ENCODE peak calls at places on chromosomes 1 and 21, in seven cellular contexts. T is myocyte, B is cardiac fibroblast, Q is iPS DF 6.9, V is fibroblast of the aortic adventitia, A is T47D, H is gastrocnemius medialis. E is an unnamed sample.

GRCh38 chr1:186152227-186152944 is 222.7 kb downstream of the TPR start:
- DNase-seq in T (peak; percentile 24), B (peak; percentile 62), V (peak; percentile 73), Q (no peak), A (peak; percentile 93), H (no peak), E (no peak)

GRCh38 chr1:24580756-24581155 is 24.9 kb downstream of the NCMAP start:
- DNase-seq in V (no peak), T (no peak), Q (no peak), H (no peak), A (no peak), B (no peak), E (no peak)

GRCh38 chr1:45895406-45895805 is 92.0 kb downstream of the MAST2 start:
- DNase-seq in T (no peak), V (no peak), Q (no peak), H (no peak), B (no peak), A (no peak), E (no peak)

GRCh38 chr1:84668185-84668584 is 22.1 kb downstream of the SSX2IP start:
- DNase-seq in T (peak; percentile 34), A (peak; percentile 21), Q (no peak), V (peak; percentile 51), B (peak; percentile 43), H (no peak), E (no peak)

GRCh38 chr1:85628791-85629531 is 48.4 kb downstream of the CCN1 start:
- DNase-seq in T (peak; percentile 95), B (peak; percentile 87), H (no peak), V (peak; percentile 44), Q (no peak), A (peak; percentile 86), E (no peak)

GRCh38 chr1:33358114-33358770 is 37.3 kb upstream of the A3GALT2 start:
- DNase-seq in B (no peak), H (no peak), A (no peak), Q (no peak), V (no peak), T (no peak), E (no peak)

GRCh38 chr1:90945287-90945686 is 76.5 kb downstream of the ZNF644 start:
- DNase-seq in A (no peak), V (no peak), H (no peak), B (no peak), T (no peak), Q (no peak), E (no peak)

GRCh38 chr1:113871597-113872113 is at the start of gene PTPN22:
- DNase-seq in T (peak; percentile 86), H (peak; percentile 21), Q (no peak), B (peak; percentile 64), A (peak; percentile 10), V (peak; percentile 50), E (peak; percentile 65)

GRCh38 chr1:66623812-66624211 is 89.9 kb downstream of the SGIP1 start:
- DNase-seq in H (no peak), Q (no peak), T (peak; percentile 30), B (peak; percentile 52), A (no peak), V (peak; percentile 72), E (no peak)

GRCh38 chr1:162218975-162219374 is 149.5 kb downstream of the NOS1AP start:
- DNase-seq in Q (no peak), V (no peak), H (no peak), B (no peak), T (no peak), A (no peak), E (no peak)

GRCh38 chr21:43370091-43370658 is 56.8 kb downstream of the SIK1 start:
- DNase-seq in V (peak; percentile 29), H (no peak), T (no peak), B (peak; percentile 16), Q (no peak), A (no peak), E (no peak)

GRCh38 chr1:169676001-169676400 is 35.4 kb downstream of the SELL start:
- DNase-seq in H (no peak), Q (no peak), B (peak; percentile 85), V (peak; percentile 93), A (no peak), T (no peak), E (no peak)